ENCODE peak calls at places on chromosomes 11 and 22, in nine cellular contexts. One of them, this sample, is unnamed.

GRCh38 chr11:111918390-111919256 is at the start of gene C11orf52:
- DNase-seq in HCT116: peak; percentile 79
- DNase-seq in GM23338: peak; percentile 97
- DNase-seq in GM23248: peak; percentile 66
- DNase-seq in SK-N-SH: no peak
- DNase-seq in OCI-LY7: no peak
- DNase-seq in PC-3: peak; percentile 97
- DNase-seq in neural progenitor cell: peak; percentile 45
- DNase-seq in hepatocyte: peak; percentile 90
- DNase-seq in this sample: peak; percentile 27

GRCh38 chr11:74154621-74155281 is 16.1 kb downstream of the C2CD3 start:
- DNase-seq in HCT116: no peak
- DNase-seq in GM23338: no peak
- DNase-seq in GM23248: peak; percentile 32
- DNase-seq in SK-N-SH: no peak
- DNase-seq in OCI-LY7: no peak
- DNase-seq in PC-3: peak; percentile 98
- DNase-seq in neural progenitor cell: no peak
- DNase-seq in hepatocyte: no peak
- DNase-seq in this sample: no peak

GRCh38 chr11:130260080-130260627 is 54.6 kb downstream of the ZBTB44 start:
- DNase-seq in HCT116: no peak
- DNase-seq in GM23338: no peak
- DNase-seq in GM23248: no peak
- DNase-seq in SK-N-SH: no peak
- DNase-seq in OCI-LY7: no peak
- DNase-seq in PC-3: no peak
- DNase-seq in neural progenitor cell: no peak
- DNase-seq in hepatocyte: no peak
- DNase-seq in this sample: no peak

GRCh38 chr22:45103756-45104155 is 60.0 kb upstream of the NUP50 start:
- DNase-seq in HCT116: no peak
- DNase-seq in GM23338: peak; percentile 43
- DNase-seq in GM23248: no peak
- DNase-seq in SK-N-SH: no peak
- DNase-seq in OCI-LY7: no peak
- DNase-seq in PC-3: no peak
- DNase-seq in neural progenitor cell: peak; percentile 38
- DNase-seq in hepatocyte: no peak
- DNase-seq in this sample: no peak

GRCh38 chr11:65493367-65494176 is 5.3 kb upstream of the MALAT1 start:
- DNase-seq in HCT116: peak; percentile 94
- DNase-seq in GM23338: peak; percentile 18
- DNase-seq in GM23248: peak; percentile 99
- DNase-seq in SK-N-SH: no peak
- DNase-seq in OCI-LY7: no peak
- DNase-seq in PC-3: peak; percentile 99
- DNase-seq in neural progenitor cell: peak; percentile 78
- DNase-seq in hepatocyte: peak; percentile 87
- DNase-seq in this sample: no peak

GRCh38 chr11:36449566-36450390 is 60.3 kb downstream of the TRAF6 start:
- DNase-seq in HCT116: no peak
- DNase-seq in GM23338: no peak
- DNase-seq in GM23248: peak; percentile 20
- DNase-seq in SK-N-SH: no peak
- DNase-seq in OCI-LY7: peak; percentile 20
- DNase-seq in PC-3: no peak
- DNase-seq in neural progenitor cell: no peak
- DNase-seq in hepatocyte: no peak
- DNase-seq in this sample: no peak

GRCh38 chr11:94219771-94220170 is 84.6 kb upstream of the IZUMO1R start:
- DNase-seq in HCT116: no peak
- DNase-seq in GM23338: peak; percentile 27
- DNase-seq in GM23248: no peak
- DNase-seq in SK-N-SH: no peak
- DNase-seq in OCI-LY7: peak; percentile 6
- DNase-seq in PC-3: peak; percentile 38
- DNase-seq in neural progenitor cell: no peak
- DNase-seq in hepatocyte: no peak
- DNase-seq in this sample: no peak

GRCh38 chr11:83027794-83028193 is 43.9 kb downstream of the RAB30 start:
- DNase-seq in HCT116: no peak
- DNase-seq in GM23338: no peak
- DNase-seq in GM23248: no peak
- DNase-seq in SK-N-SH: no peak
- DNase-seq in OCI-LY7: no peak
- DNase-seq in PC-3: no peak
- DNase-seq in neural progenitor cell: no peak
- DNase-seq in hepatocyte: no peak
- DNase-seq in this sample: no peak

GRCh38 chr11:1373536-1374214 is 16.1 kb upstream of the BRSK2 start:
- DNase-seq in HCT116: no peak
- DNase-seq in GM23338: no peak
- DNase-seq in GM23248: no peak
- DNase-seq in SK-N-SH: peak; percentile 11
- DNase-seq in OCI-LY7: no peak
- DNase-seq in PC-3: no peak
- DNase-seq in neural progenitor cell: no peak
- DNase-seq in hepatocyte: no peak
- DNase-seq in this sample: no peak

GRCh38 chr22:32185821-32186220 is 19.1 kb downstream of the RFPL2 start:
- DNase-seq in HCT116: no peak
- DNase-seq in GM23338: no peak
- DNase-seq in GM23248: no peak
- DNase-seq in SK-N-SH: peak; percentile 61
- DNase-seq in OCI-LY7: no peak
- DNase-seq in PC-3: no peak
- DNase-seq in neural progenitor cell: no peak
- DNase-seq in hepatocyte: no peak
- DNase-seq in this sample: no peak

GRCh38 chr22:39291501-39291900 is 27.9 kb downstream of the RPL3 start:
- DNase-seq in HCT116: no peak
- DNase-seq in GM23338: no peak
- DNase-seq in GM23248: no peak
- DNase-seq in SK-N-SH: no peak
- DNase-seq in OCI-LY7: no peak
- DNase-seq in PC-3: no peak
- DNase-seq in neural progenitor cell: no peak
- DNase-seq in hepatocyte: no peak
- DNase-seq in this sample: no peak

GRCh38 chr11:124873980-124874379 is 8.7 kb downstream of the ROBO3 start:
- DNase-seq in HCT116: no peak
- DNase-seq in GM23338: no peak
- DNase-seq in GM23248: no peak
- DNase-seq in SK-N-SH: no peak
- DNase-seq in OCI-LY7: no peak
- DNase-seq in PC-3: no peak
- DNase-seq in neural progenitor cell: no peak
- DNase-seq in hepatocyte: no peak
- DNase-seq in this sample: no peak

GRCh38 chr22:38519453-38520250 is 13.5 kb upstream of the DDX17 start:
- DNase-seq in HCT116: no peak
- DNase-seq in GM23338: no peak
- DNase-seq in GM23248: no peak
- DNase-seq in SK-N-SH: no peak
- DNase-seq in OCI-LY7: no peak
- DNase-seq in PC-3: no peak
- DNase-seq in neural progenitor cell: no peak
- DNase-seq in hepatocyte: no peak
- DNase-seq in this sample: no peak

GRCh38 chr11:102926946-102927623 is 28.4 kb downstream of the MMP13 start:
- DNase-seq in HCT116: no peak
- DNase-seq in GM23338: no peak
- DNase-seq in GM23248: peak; percentile 36
- DNase-seq in SK-N-SH: no peak
- DNase-seq in OCI-LY7: no peak
- DNase-seq in PC-3: no peak
- DNase-seq in neural progenitor cell: no peak
- DNase-seq in hepatocyte: no peak
- DNase-seq in this sample: no peak

GRCh38 chr11:128511712-128512111 is 75.6 kb downstream of the ETS1 start:
- DNase-seq in HCT116: no peak
- DNase-seq in GM23338: no peak
- DNase-seq in GM23248: no peak
- DNase-seq in SK-N-SH: no peak
- DNase-seq in OCI-LY7: no peak
- DNase-seq in PC-3: no peak
- DNase-seq in neural progenitor cell: no peak
- DNase-seq in hepatocyte: no peak
- DNase-seq in this sample: no peak

GRCh38 chr11:111733009-111733408 is 33.2 kb downstream of the PPP2R1B start:
- DNase-seq in HCT116: no peak
- DNase-seq in GM23338: no peak
- DNase-seq in GM23248: peak; percentile 93
- DNase-seq in SK-N-SH: no peak
- DNase-seq in OCI-LY7: no peak
- DNase-seq in PC-3: no peak
- DNase-seq in neural progenitor cell: no peak
- DNase-seq in hepatocyte: peak; percentile 56
- DNase-seq in this sample: no peak

GRCh38 chr11:9861860-9862725 is 198.2 kb downstream of the SWAP70 start:
- DNase-seq in HCT116: peak; percentile 31
- DNase-seq in GM23338: peak; percentile 85
- DNase-seq in GM23248: peak; percentile 73
- DNase-seq in SK-N-SH: peak; percentile 52
- DNase-seq in OCI-LY7: peak; percentile 80
- DNase-seq in PC-3: peak; percentile 83
- DNase-seq in neural progenitor cell: peak; percentile 83
- DNase-seq in hepatocyte: peak; percentile 68
- DNase-seq in this sample: peak; percentile 84
- TF ChIP-seq EZH2phosphoT487 in HCT116: no peak
- TF ChIP-seq EZH2phosphoT487 in GM23338: no peak
- TF ChIP-seq EZH2phosphoT487 in GM23248: no peak
- TF ChIP-seq EZH2phosphoT487 in SK-N-SH: no peak
- TF ChIP-seq EZH2phosphoT487 in OCI-LY7: no peak
- TF ChIP-seq EZH2phosphoT487 in PC-3: no peak
- TF ChIP-seq EZH2phosphoT487 in neural progenitor cell: no peak
- TF ChIP-seq EZH2phosphoT487 in hepatocyte: no peak
- TF ChIP-seq EZH2phosphoT487 in this sample: no peak

DNA sequence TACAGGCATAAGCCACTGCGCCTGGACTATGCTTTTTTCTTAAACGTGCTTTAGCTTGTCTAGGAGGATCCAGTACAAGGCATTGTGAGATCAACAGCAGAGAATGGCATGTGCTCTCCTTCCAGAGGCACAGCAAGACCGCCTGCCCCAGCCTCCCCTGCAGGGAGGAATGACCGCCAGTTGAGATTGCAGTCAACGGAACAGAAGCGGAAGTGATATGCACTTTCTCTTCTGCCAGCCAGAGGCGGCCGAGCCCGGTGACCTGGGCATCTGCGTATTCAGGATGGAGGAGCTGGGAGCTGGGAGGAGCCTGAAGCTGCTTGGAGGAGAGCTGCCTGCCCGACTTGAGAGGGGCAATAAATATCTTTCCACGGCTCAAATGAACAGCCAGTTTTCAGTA is 243.0 kb downstream of the CTTN start:
- DNase-seq in HCT116: no peak
- DNase-seq in GM23338: no peak
- DNase-seq in GM23248: no peak
- DNase-seq in SK-N-SH: peak; percentile 88
- DNase-seq in OCI-LY7: no peak
- DNase-seq in PC-3: no peak
- DNase-seq in neural progenitor cell: peak; percentile 67
- DNase-seq in hepatocyte: peak; percentile 20
- DNase-seq in this sample: no peak
- H3K4me1 ChIP-seq in HCT116: no peaks in the 10 kb centered on the region
- H3K4me1 ChIP-seq in GM23338: peaks cover 60% of the 10 kb centered on the region
- H3K4me1 ChIP-seq in GM23248: no peaks in the 10 kb centered on the region
- H3K4me1 ChIP-seq in SK-N-SH: peaks cover 33% of the 10 kb centered on the region
- H3K4me1 ChIP-seq in OCI-LY7: peaks cover 6% of the 10 kb centered on the region
- H3K4me1 ChIP-seq in PC-3: no peaks in the 10 kb centered on the region
- H3K4me1 ChIP-seq in neural progenitor cell: peaks cover 40% of the 10 kb centered on the region
- H3K4me1 ChIP-seq in hepatocyte: no peaks in the 10 kb centered on the region
- H3K4me1 ChIP-seq in this sample: no peaks in the 10 kb centered on the region

GRCh38 chr11:360326-361280 is 8.7 kb upstream of the B4GALNT4 start:
- DNase-seq in HCT116: no peak
- DNase-seq in GM23338: no peak
- DNase-seq in GM23248: no peak
- DNase-seq in SK-N-SH: no peak
- DNase-seq in OCI-LY7: no peak
- DNase-seq in PC-3: no peak
- DNase-seq in neural progenitor cell: no peak
- DNase-seq in hepatocyte: no peak
- DNase-seq in this sample: no peak

GRCh38 chr11:357582-357981 is 11.7 kb upstream of the B4GALNT4 start:
- DNase-seq in HCT116: no peak
- DNase-seq in GM23338: no peak
- DNase-seq in GM23248: no peak
- DNase-seq in SK-N-SH: no peak
- DNase-seq in OCI-LY7: no peak
- DNase-seq in PC-3: no peak
- DNase-seq in neural progenitor cell: no peak
- DNase-seq in hepatocyte: no peak
- DNase-seq in this sample: no peak

GRCh38 chr11:356610-357009 is 12.7 kb upstream of the B4GALNT4 start:
- DNase-seq in HCT116: no peak
- DNase-seq in GM23338: no peak
- DNase-seq in GM23248: no peak
- DNase-seq in SK-N-SH: no peak
- DNase-seq in OCI-LY7: no peak
- DNase-seq in PC-3: no peak
- DNase-seq in neural progenitor cell: no peak
- DNase-seq in hepatocyte: no peak
- DNase-seq in this sample: no peak

GRCh38 chr11:358129-358805 is 11.0 kb upstream of the B4GALNT4 start:
- DNase-seq in HCT116: no peak
- DNase-seq in GM23338: no peak
- DNase-seq in GM23248: no peak
- DNase-seq in SK-N-SH: no peak
- DNase-seq in OCI-LY7: no peak
- DNase-seq in PC-3: no peak
- DNase-seq in neural progenitor cell: no peak
- DNase-seq in hepatocyte: no peak
- DNase-seq in this sample: no peak

GRCh38 chr11:359181-359714 is 10.1 kb upstream of the B4GALNT4 start:
- DNase-seq in HCT116: no peak
- DNase-seq in GM23338: no peak
- DNase-seq in GM23248: no peak
- DNase-seq in SK-N-SH: no peak
- DNase-seq in OCI-LY7: peak; percentile 22
- DNase-seq in PC-3: no peak
- DNase-seq in neural progenitor cell: no peak
- DNase-seq in hepatocyte: no peak
- DNase-seq in this sample: no peak
- TF ChIP-seq EZH2phosphoT487 in HCT116: no peak
- TF ChIP-seq EZH2phosphoT487 in GM23338: no peak
- TF ChIP-seq EZH2phosphoT487 in GM23248: no peak
- TF ChIP-seq EZH2phosphoT487 in SK-N-SH: no peak
- TF ChIP-seq EZH2phosphoT487 in OCI-LY7: no peak
- TF ChIP-seq EZH2phosphoT487 in PC-3: no peak
- TF ChIP-seq EZH2phosphoT487 in neural progenitor cell: no peak
- TF ChIP-seq EZH2phosphoT487 in hepatocyte: no peak
- TF ChIP-seq EZH2phosphoT487 in this sample: no peak

DNA sequence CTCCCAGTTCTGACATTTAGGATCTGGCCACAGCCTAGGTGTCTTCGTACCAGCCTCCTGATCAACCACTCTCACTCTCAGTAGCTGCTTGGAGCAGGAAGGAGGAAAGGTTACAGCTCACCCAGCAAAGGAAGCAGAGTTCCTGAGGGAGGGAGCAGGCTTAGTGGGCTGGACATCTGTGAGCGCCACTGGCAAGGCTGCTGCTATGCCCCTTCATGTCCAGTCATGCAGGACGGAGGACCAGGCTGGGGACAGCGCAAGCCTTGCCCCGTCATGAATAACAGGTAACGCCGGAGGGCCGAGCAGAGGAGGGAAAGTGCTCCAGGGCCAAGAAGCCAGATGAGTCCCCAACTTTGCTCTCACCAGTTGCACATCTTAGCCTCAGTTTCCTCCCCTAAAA is 25.8 kb downstream of the TPST2 start:
- DNase-seq in HCT116: no peak
- DNase-seq in GM23338: no peak
- DNase-seq in GM23248: no peak
- DNase-seq in SK-N-SH: no peak
- DNase-seq in OCI-LY7: no peak
- DNase-seq in PC-3: no peak
- DNase-seq in neural progenitor cell: no peak
- DNase-seq in hepatocyte: no peak
- DNase-seq in this sample: no peak
- H3K4me1 ChIP-seq in HCT116: peaks cover 6% of the 10 kb centered on the region
- H3K4me1 ChIP-seq in GM23338: peaks cover 69% of the 10 kb centered on the region
- H3K4me1 ChIP-seq in GM23248: no peaks in the 10 kb centered on the region
- H3K4me1 ChIP-seq in SK-N-SH: no peaks in the 10 kb centered on the region
- H3K4me1 ChIP-seq in OCI-LY7: peaks cover 25% of the 10 kb centered on the region
- H3K4me1 ChIP-seq in PC-3: no peaks in the 10 kb centered on the region
- H3K4me1 ChIP-seq in neural progenitor cell: peaks cover 34% of the 10 kb centered on the region
- H3K4me1 ChIP-seq in hepatocyte: no peaks in the 10 kb centered on the region
- H3K4me1 ChIP-seq in this sample: peaks cover 7% of the 10 kb centered on the region

This sample was measured in MM.1S.